ENCODE peak calls at places on chromosomes 2 and 18, in four cellular contexts. R is kidney, O is mesendoderm, N is neural progenitor cell. J is an unnamed sample.
A peak's percentile ranks its signal among the peaks of the same experiment; 100 is the strongest.

GRCh38 chr2:85768713-85769112 is 14.9 kb downstream of the ATOH8 start:
- DNase-seq in N (peak; percentile 28), O (no peak), R (no peak), J (no peak)

GRCh38 chr2:238841542-238842181 is 6.2 kb upstream of the TWIST2 start:
- DNase-seq in N (no peak), O (peak; percentile 19), R (no peak), J (no peak)

GRCh38 chr2:28979576-28980366 is 1.3 kb upstream of the TOGARAM2 start:
- DNase-seq in N (no peak), R (no peak), O (no peak), J (no peak)

GRCh38 chr2:188032786-188033185 is 258.9 kb upstream of the GULP1 start:
- DNase-seq in R (no peak), N (no peak), O (peak; percentile 81), J (no peak)

GRCh38 chr2:101388232-101388631 is 929 bp upstream of the CREG2 start:
- DNase-seq in O (peak; percentile 47), N (no peak), R (no peak), J (no peak)

GRCh38 chr2:7427293-7428060 is 510.3 kb downstream of the RNF144A start:
- DNase-seq in O (peak; percentile 85), R (no peak), N (peak; percentile 82), J (no peak)

GRCh38 chr2:202529389-202529788 is 105.4 kb upstream of the FAM117B start:
- DNase-seq in R (no peak), N (no peak), O (no peak), J (no peak)

GRCh38 chr2:230927711-230928341 is 2.8 kb upstream of the GPR55 start:
- DNase-seq in N (no peak), O (no peak), R (no peak), J (peak; percentile 35)

DNA sequence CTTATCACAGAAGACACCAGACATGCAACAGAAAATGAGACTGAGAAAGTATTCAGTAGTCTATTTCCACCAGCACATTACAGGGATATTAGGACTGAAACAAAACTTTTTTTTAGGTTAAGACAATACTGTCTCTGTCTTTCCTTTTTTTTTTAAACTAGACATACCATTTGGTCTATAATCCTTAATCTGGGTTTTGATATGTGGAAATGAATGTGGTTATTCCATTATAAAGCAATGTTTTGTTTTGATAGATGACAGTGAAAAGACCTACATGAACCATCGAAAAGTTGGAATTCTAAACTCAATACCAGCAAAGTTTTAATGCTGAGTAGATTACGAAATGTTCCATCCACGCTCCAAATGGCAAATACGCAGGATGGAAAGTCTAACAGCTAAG is 123.4 kb downstream of the TCF4 start:
- DNase-seq in R (no peak), O (no peak), N (no peak), J (no peak)
- H3K4me1 ChIP-seq in R (no peaks in the 10 kb centered on the region), O (peaks cover 9% of the 10 kb centered on the region), N (peaks cover 37% of the 10 kb centered on the region), J (peaks cover 8% of the 10 kb centered on the region)

DNA sequence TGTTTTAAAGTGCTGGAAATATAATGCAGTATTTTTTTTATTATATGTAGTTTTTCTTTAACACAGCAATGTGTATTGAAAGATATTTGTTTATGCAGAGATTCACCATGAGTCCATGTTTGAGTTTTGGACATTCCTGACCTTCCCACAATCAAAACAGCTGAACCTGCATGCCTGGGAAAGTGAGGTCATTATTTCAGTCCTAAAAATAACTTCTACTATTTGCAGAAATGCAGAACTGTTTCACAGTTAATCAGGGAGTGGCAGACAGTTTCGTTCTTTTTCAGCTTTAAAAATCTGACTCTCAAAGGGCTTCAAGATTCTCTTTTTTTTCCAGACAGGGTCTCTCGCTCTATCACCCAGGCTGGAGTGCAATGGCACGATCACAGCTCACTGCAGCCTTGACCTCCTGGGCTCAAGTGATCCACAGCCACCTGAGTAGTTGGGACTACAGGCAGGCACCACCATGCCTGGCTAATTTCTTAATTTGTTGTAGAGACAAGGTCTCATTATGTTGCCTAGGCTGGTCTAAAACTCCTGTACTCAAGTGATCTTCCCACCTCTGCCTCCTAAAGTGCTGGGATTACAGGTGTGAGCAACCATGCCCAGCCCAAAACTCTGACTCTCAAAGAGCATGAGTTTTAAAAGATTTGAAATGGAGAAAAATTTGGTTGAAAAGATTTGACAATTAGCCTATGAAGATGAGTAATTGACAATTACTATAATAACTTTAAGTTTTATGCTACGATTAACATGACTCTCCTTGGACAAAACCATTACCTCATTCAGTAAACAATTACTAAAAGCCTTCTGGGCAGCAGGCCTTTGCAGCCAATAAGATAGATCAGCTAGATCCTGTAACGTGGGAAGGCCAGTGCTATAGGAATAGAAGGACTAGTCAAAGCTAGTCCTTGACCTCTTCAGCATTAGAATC is 5.0 kb upstream of the MYL12B start:
- DNase-seq in O (peak; percentile 42), N (no peak), R (no peak), J (no peak)
- H3K4me3 ChIP-seq in O (no peak overlapping the region), N (no peak overlapping the region), R (no peak overlapping the region), J (no peak overlapping the region)

DNA sequence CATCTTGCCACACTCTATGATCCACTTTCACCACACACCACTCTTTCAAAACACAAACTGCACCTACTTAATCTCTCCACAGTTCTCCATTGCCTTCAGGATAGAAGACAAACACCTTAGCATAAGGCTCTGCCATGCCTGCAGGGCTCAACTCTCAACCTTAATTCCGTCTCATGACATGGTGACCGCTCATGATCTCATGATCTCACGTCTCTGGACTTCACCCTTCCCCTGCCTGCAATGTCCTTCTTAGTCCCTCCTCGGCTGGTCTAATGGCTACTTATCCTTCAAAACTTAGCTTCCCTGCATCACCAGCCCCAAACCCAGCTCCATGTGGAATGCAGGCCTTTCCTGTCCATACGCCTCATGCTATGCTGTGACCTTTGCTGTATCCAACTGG is 85.3 kb downstream of the ACVR1 start:
- DNase-seq in O (peak; percentile 20), N (no peak), R (no peak), J (no peak)
- H3K4me1 ChIP-seq in O (peaks cover 23% of the 10 kb centered on the region), N (peaks cover 43% of the 10 kb centered on the region), R (peaks cover 32% of the 10 kb centered on the region), J (peaks cover 35% of the 10 kb centered on the region)

DNA sequence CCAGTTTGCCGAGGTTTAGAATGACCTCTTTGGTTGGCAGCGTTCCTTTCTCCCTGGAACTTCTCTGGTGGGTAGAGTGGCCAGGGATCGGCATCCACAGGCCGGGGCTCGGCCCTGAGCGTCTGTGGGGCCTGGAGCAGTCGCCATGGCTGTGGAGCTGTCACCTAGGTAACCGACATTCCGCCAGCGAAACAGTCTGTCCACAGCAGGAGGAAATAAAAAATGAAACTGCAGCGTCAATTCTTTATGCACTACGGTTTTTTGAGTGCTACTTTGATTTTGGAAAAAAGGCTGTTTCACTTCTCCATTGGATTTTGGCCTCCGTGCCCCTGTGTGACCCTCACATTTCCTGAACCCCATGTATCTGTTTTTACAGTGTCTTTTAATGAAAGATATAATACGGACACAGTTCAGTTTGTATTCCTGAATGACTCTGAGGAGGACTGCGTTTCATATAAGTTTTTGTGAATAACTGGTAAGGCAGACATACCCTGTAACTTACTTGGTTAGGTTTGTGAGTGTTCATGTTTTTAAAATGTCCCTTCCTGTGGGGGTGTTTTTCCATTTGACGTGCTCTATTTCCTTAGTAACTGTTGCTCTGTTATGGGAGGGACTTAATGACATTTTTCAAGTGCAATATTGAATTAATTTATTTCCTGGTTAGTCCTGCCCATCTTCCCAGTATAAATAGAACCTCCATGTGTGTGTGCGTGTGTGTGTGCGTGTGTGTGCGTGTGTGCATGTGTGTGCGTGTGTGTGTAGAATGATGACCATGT is 163.5 kb downstream of the LDLRAD4 start:
- DNase-seq in R (peak; percentile 92), O (no peak), N (no peak), J (peak; percentile 84)
- H3K4me3 ChIP-seq in R (peak overlapping the region; percentile 56), O (no peak overlapping the region), N (no peak overlapping the region), J (peak overlapping the region; percentile 37)